ENCODE peak calls at places on chromosomes 7 and 10, in nine cellular contexts. F, V, I, W, O, T, Z, B and E are unnamed samples.

GRCh38 chr10:48762104-48763042 is 77.7 kb downstream of the WDFY4 start:
- DNase-seq in F (no peak), V (no peak), I (no peak), W (no peak), O (no peak), T (no peak), Z (no peak), B (no peak), E (no peak)

GRCh38 chr7:116177009-116177408 is 33.3 kb upstream of the TES start:
- DNase-seq in F (no peak), V (no peak), I (peak), W (no peak), O (no peak), T (peak), Z (no peak), B (peak), E (no peak)

GRCh38 chr10:13877154-13877909 is 290.6 kb downstream of the PRPF18 start:
- DNase-seq in F (no peak), V (peak), I (no peak), W (no peak), O (no peak), T (no peak), Z (no peak), B (peak), E (no peak)

GRCh38 chr10:7410800-7411670 is at the start of gene SFMBT2:
- DNase-seq in F (peak), V (peak), I (no peak), W (no peak), O (peak), T (peak), Z (peak), B (peak), E (peak)

GRCh38 chr10:9289811-9290210 is 1235.3 kb downstream of the GATA3 start:
- DNase-seq in F (no peak), V (no peak), I (no peak), W (no peak), O (no peak), T (no peak), Z (no peak), B (no peak), E (no peak)

GRCh38 chr10:78109210-78109609 is 75.5 kb downstream of the RPS24 start:
- DNase-seq in F (no peak), V (no peak), I (no peak), W (no peak), O (no peak), T (no peak), Z (no peak), B (no peak), E (no peak)

GRCh38 chr7:732556-732955 is 5.5 kb upstream of the PRKAR1B start:
- DNase-seq in F (peak), V (no peak), I (no peak), W (no peak), O (no peak), T (no peak), Z (no peak), B (no peak), E (no peak)

GRCh38 chr7:14095233-14095950 is 105.9 kb upstream of the ETV1 start:
- DNase-seq in F (no peak), V (no peak), I (no peak), W (no peak), O (no peak), T (peak), Z (no peak), B (no peak), E (no peak)

GRCh38 chr10:7035111-7035761 is 375.6 kb downstream of the SFMBT2 start:
- DNase-seq in F (no peak), V (no peak), I (no peak), W (no peak), O (peak), T (no peak), Z (no peak), B (no peak), E (no peak)

GRCh38 chr10:61793760-61794713 is 107.5 kb upstream of the ARID5B start:
- DNase-seq in F (peak), V (no peak), I (peak), W (no peak), O (no peak), T (no peak), Z (no peak), B (no peak), E (no peak)